ENCODE peak calls at places on chromosomes 11 and 22, in six cellular contexts. S is nephron progenitor cell, M is ELR, O is substantia nigra, F is NCI-H1436, H is AG09309. X is an unnamed sample.

GRCh38 chr11:72012897-72013721 is 14.4 kb downstream of the IL18BP start:
- DNase-seq in O (peak), M (no peak), F (no peak), S (no peak), H (peak), X (no peak)

GRCh38 chr22:44127353-44127752 is 53.4 kb upstream of the PARVG start:
- DNase-seq in S (no peak), H (no peak), F (no peak), O (no peak), M (no peak), X (no peak)

GRCh38 chr22:42906605-42907338 is 49.7 kb upstream of the ARFGAP3 start:
- DNase-seq in H (no peak), M (no peak), S (no peak), F (no peak), O (peak), X (no peak)

GRCh38 chr11:109364851-109365250 is 57.1 kb upstream of the C11orf87 start:
- DNase-seq in S (no peak), O (no peak), F (no peak), M (no peak), H (no peak), X (no peak)

GRCh38 chr11:73249304-73249703 is 22.8 kb upstream of the P2RY6 start:
- DNase-seq in H (no peak), F (no peak), S (no peak), O (no peak), M (no peak), X (peak)

GRCh38 chr11:60370811-60371297 is 7.5 kb upstream of the MS4A7 start:
- DNase-seq in S (no peak), H (no peak), F (peak), O (no peak), M (peak), X (no peak)

GRCh38 chr11:2328040-2328439 is 26.2 kb downstream of the TSPAN32 start:
- DNase-seq in F (no peak), O (peak), H (no peak), S (no peak), M (no peak), X (no peak)

GRCh38 chr11:108733479-108734116 is 68.7 kb downstream of the DDX10 start:
- DNase-seq in F (peak), M (peak), S (no peak), O (no peak), H (no peak), X (peak)

GRCh38 chr11:12717851-12718291 is 43.6 kb downstream of the TEAD1 start:
- DNase-seq in F (no peak), O (no peak), S (no peak), H (no peak), M (peak), X (peak)

GRCh38 chr11:103944251-103944944 is 92.0 kb upstream of the DDI1 start:
- DNase-seq in H (no peak), O (no peak), M (no peak), F (no peak), S (no peak), X (no peak)

GRCh38 chr11:120858740-120859139 is 165.2 kb upstream of the TBCEL start:
- DNase-seq in M (peak), O (no peak), S (no peak), F (no peak), H (no peak), X (no peak)

GRCh38 chr22:40247976-40248375 is 70.3 kb downstream of the TNRC6B start:
- DNase-seq in F (no peak), S (no peak), O (no peak), H (no peak), M (no peak), X (no peak)

GRCh38 chr11:118703563-118704106 is 24.2 kb upstream of the TREH start:
- DNase-seq in S (no peak), H (no peak), M (no peak), F (no peak), O (no peak), X (no peak)

GRCh38 chr11:89433278-89433677 is 57.9 kb downstream of the NOX4 start:
- DNase-seq in F (no peak), O (no peak), H (no peak), S (no peak), M (no peak), X (no peak)

GRCh38 chr11:77181799-77182541 is 53.9 kb downstream of the MYO7A start:
- DNase-seq in H (no peak), M (no peak), F (no peak), S (no peak), O (no peak), X (no peak)

GRCh38 chr11:65113361-65113756 is 1.7 kb downstream of the TM7SF2 start:
- DNase-seq in M (peak), H (no peak), O (no peak), F (no peak), S (no peak), X (no peak)